ENCODE peak calls at places on chromosomes 16 and 17, in seven cellular contexts. N, Y, R, P, W, C and S are unnamed samples.

GRCh38 chr17:13212861-13213260 is 195.0 kb upstream of the ELAC2 start:
- DNase-seq in R (no peak), Y (no peak), P (no peak), C (no peak), N (no peak), W (no peak), S (no peak)

GRCh38 chr16:4309833-4310266 is 6.0 kb upstream of the GLIS2 start:
- DNase-seq in W (no peak), N (no peak), R (peak; percentile 46), P (no peak), Y (peak; percentile 68), C (peak; percentile 61), S (peak; percentile 94)

GRCh38 chr17:82528484-82529265 is 9.1 kb downstream of the FOXK2 start:
- DNase-seq in Y (peak; percentile 74), N (no peak), P (no peak), W (no peak), C (no peak), R (peak; percentile 21), S (no peak)

GRCh38 chr17:39400547-39401411 is 647 bp downstream of the FBXL20 start:
- DNase-seq in C (no peak), P (no peak), N (peak; percentile 22), W (no peak), Y (peak; percentile 30), R (peak; percentile 1), S (no peak)

GRCh38 chr17:47879028-47879585 is 16.9 kb upstream of the SP2 start:
- DNase-seq in C (no peak), Y (no peak), W (no peak), R (no peak), P (no peak), N (no peak), S (no peak)

GRCh38 chr16:31168848-31169247 is 11.1 kb upstream of the FUS start:
- DNase-seq in P (no peak), Y (no peak), N (no peak), W (no peak), C (no peak), R (no peak), S (no peak)

GRCh38 chr17:44363613-44364159 is at the start of gene FAM171A2:
- DNase-seq in Y (no peak), N (peak; percentile 81), R (peak; percentile 71), C (peak; percentile 72), P (peak; percentile 31), W (peak; percentile 69), S (no peak)

GRCh38 chr16:78984324-78984723 is 616.2 kb downstream of the MAF start:
- DNase-seq in W (no peak), P (no peak), C (no peak), R (no peak), Y (no peak), N (no peak), S (no peak)

GRCh38 chr17:27236710-27237315 is 57.1 kb upstream of the WSB1 start:
- DNase-seq in W (no peak), P (peak; percentile 4), R (peak; percentile 51), C (peak; percentile 84), N (no peak), Y (peak; percentile 68), S (no peak)

GRCh38 chr16:23310217-23310616 is 8.1 kb downstream of the SCNN1B start:
- DNase-seq in Y (peak; percentile 49), W (no peak), N (no peak), R (no peak), P (no peak), C (no peak), S (no peak)

GRCh38 chr17:55577687-55578086 is 66.4 kb upstream of the SMIM36 start:
- DNase-seq in C (peak; percentile 62), R (peak; percentile 6), N (no peak), W (no peak), Y (no peak), P (no peak), S (no peak)

GRCh38 chr16:76931186-76931585 is 259.8 kb upstream of the MON1B start:
- DNase-seq in Y (no peak), N (no peak), P (no peak), W (no peak), C (no peak), R (no peak), S (no peak)

GRCh38 chr17:44829558-44830358 is at the start of gene GJC1:
- DNase-seq in N (peak; percentile 41), P (no peak), Y (peak; percentile 43), C (peak; percentile 29), R (peak; percentile 17), W (no peak), S (no peak)

GRCh38 chr17:31778538-31778937 is 80.5 kb downstream of the COPRS start:
- DNase-seq in W (no peak), P (no peak), C (no peak), Y (no peak), N (no peak), R (no peak), S (no peak)

GRCh38 chr17:32656851-32657250 is 170.1 kb downstream of the CDK5R1 start:
- DNase-seq in W (no peak), N (no peak), C (no peak), Y (no peak), R (no peak), P (no peak), S (no peak)